ENCODE peak calls at places on chromosomes 11 and 22, in four cellular contexts. F is heart right ventricle; H is CD8-positive, alpha-beta T cell; I is heart left ventricle. C is an unnamed sample. For H3K4me1, the result is how much of the 10 kb centered on the place peaks cover.

GRCh38 chr11:113974741-113975470 is at the start of gene HTR3A:
- DNase-seq in F (peak), H (no peak), I (peak), C (peak)

GRCh38 chr22:24707477-24707816 is 67.1 kb downstream of the PIWIL3 start:
- DNase-seq in F (no peak), H (no peak), I (no peak), C (no peak)

GRCh38 chr11:74318241-74318932 is 6.9 kb upstream of the P4HA3 start:
- DNase-seq in F (no peak), H (no peak), I (no peak), C (no peak)

GRCh38 chr11:111091341-111091740 is 154.2 kb upstream of the POU2AF2 start:
- DNase-seq in F (no peak), H (no peak), I (no peak), C (peak)

GRCh38 chr22:25066861-25067435 is 114.4 kb downstream of the KIAA1671 start:
- DNase-seq in F (no peak), H (no peak), I (no peak), C (no peak)

GRCh38 chr22:38346506-38346905 is 29.3 kb upstream of the CSNK1E start:
- DNase-seq in F (no peak), H (peak), I (no peak), C (no peak)

GRCh38 chr11:40269865-40270264 is 1189.6 kb downstream of the LRRC4C start:
- DNase-seq in F (no peak), H (no peak), I (no peak), C (no peak)

GRCh38 chr22:38317995-38318715 is 922 bp upstream of the CSNK1E start:
- DNase-seq in F (peak), H (no peak), I (peak), C (no peak)

GRCh38 chr22:41311487-41311886 is 10.2 kb downstream of the ZC3H7B start:
- DNase-seq in F (no peak), H (no peak), I (no peak), C (no peak)

GRCh38 chr11:29328961-29329441 is 687.8 kb downstream of the KCNA4 start:
- DNase-seq in F (no peak), H (no peak), I (no peak), C (peak)

GRCh38 chr11:132217856-132218255 is 847.4 kb downstream of the NTM start:
- DNase-seq in F (no peak), H (no peak), I (peak), C (no peak)

GRCh38 chr11:16013649-16014275 is 342.6 kb downstream of the SOX6 start:
- DNase-seq in F (no peak), H (no peak), I (no peak), C (no peak)

GRCh38 chr11:30406978-30407762 is 84.3 kb downstream of the ARL14EP start:
- DNase-seq in F (peak), H (no peak), I (peak), C (no peak)

GRCh38 chr11:1868636-1869291 is 15.9 kb downstream of the LSP1 start:
- DNase-seq in F (no peak), H (no peak), I (peak), C (no peak)

GRCh38 chr11:134126197-134126822 is 57.4 kb downstream of the JAM3 start:
- DNase-seq in F (no peak), H (no peak), I (no peak), C (peak)

GRCh38 chr11:11580012-11580411 is 41.8 kb downstream of the GALNT18 start:
- DNase-seq in F (no peak), H (peak), I (no peak), C (no peak)

GRCh38 chr11:79956061-79956460 is 515.2 kb upstream of the TENM4 start:
- DNase-seq in F (no peak), H (no peak), I (no peak), C (no peak)

GRCh38 chr11:74672956-74673895 is 58.0 kb downstream of the CHRDL2 start:
- DNase-seq in F (peak), H (peak), I (peak), C (peak)

GRCh38 chr11:116644201-116644947 is 128.4 kb downstream of the BUD13 start:
- DNase-seq in F (no peak), H (peak), I (no peak), C (no peak)

GRCh38 chr11:23423119-23423518 is 562.8 kb upstream of the CCDC179 start:
- DNase-seq in F (no peak), H (no peak), I (no peak), C (no peak)

GRCh38 chr22:36856792-36857135 is 4.0 kb upstream of the NCF4 start:
- DNase-seq in F (no peak), H (no peak), I (no peak), C (no peak)

GRCh38 chr11:12787847-12788246 is 113.6 kb downstream of the TEAD1 start:
- DNase-seq in F (no peak), H (no peak), I (no peak), C (peak)

GRCh38 chr22:39471421-39472141 is 14.8 kb downstream of the MGAT3 start:
- DNase-seq in F (peak), H (no peak), I (peak), C (peak)

DNA sequence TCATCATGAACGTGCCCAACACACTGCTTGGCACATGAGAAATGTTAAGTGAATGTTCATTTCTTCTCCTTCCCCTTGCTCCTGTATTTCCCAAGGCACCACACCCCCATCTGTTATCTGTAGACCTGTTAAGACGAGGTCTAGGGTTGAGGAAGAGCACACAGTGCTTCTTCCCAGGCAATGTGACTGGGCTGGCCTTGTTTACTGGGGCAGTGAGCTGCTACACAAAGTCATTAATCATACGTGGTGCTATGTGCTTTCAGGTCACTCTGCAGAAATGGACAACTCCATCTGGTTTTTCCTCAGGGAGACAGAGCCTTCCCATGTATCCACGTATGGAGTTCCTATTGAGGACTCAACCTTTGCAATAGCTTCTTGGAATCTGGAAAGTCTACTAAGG is 118.7 kb downstream of the KCNC1 start:
- DNase-seq in F (no peak), H (no peak), I (no peak), C (no peak)
- H3K4me3 ChIP-seq in F (no peak), H (no peak), I (no peak), C (no peak)

GRCh38 chr11:95592455-95592854 is 197.1 kb downstream of the FAM76B start:
- DNase-seq in F (no peak), H (no peak), I (no peak), C (peak)
- H3K27ac ChIP-seq in F (no peak), H (no peak), I (no peak), C (no peak)

GRCh38 chr11:117989351-117990102 is 3.3 kb downstream of the IL10RA start:
- DNase-seq in F (no peak), H (no peak), I (no peak), C (no peak)
- H3K4me1 ChIP-seq in F (under half), H (half or more), I (under half), C (under half)

GRCh38 chr11:68748061-68748460 is 3.3 kb downstream of the TESMIN start:
- DNase-seq in F (no peak), H (no peak), I (no peak), C (no peak)

GRCh38 chr11:68749061-68749491 is 2.2 kb downstream of the TESMIN start:
- DNase-seq in F (no peak), H (no peak), I (no peak), C (no peak)

GRCh38 chr11:68750988-68751325 is 363 bp downstream of the TESMIN start:
- DNase-seq in F (no peak), H (no peak), I (no peak), C (no peak)

GRCh38 chr11:68750197-68750987 is 928 bp downstream of the TESMIN start:
- DNase-seq in F (no peak), H (peak), I (no peak), C (no peak)

DNA sequence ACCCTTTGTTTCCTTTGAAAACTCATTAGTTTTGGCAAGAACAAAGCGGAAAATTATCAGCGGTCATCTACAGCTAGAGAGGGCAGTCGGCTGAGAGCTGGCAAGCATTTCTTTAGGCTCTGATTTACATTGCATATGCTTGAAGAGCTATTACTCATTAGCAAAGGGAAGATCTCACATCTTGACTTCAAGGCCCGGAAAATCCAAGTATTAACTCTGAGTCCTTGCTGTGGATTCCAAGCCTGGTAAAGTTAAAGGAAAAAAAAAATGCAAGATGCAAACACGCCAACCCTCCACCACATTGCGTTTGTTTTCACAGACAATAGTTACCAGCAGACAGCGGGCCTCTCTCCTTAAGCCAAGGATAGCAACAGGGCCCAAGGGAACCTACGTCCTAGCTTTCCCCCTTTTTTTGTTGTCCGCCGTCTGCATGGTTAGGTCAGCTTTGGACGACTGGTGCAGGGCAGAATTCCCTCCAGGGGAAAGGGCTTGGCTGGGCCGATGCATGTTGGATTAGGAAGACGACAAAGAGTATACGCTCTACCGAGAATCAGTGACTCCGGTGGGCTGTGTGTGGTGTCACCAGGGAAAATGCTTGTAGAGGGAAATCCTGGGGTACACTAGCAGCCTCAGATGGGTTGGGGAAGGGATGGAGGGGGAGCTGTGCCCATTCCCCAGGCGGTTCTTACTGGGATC is 1.7 kb downstream of the TESMIN start:
- DNase-seq in F (no peak), H (no peak), I (no peak), C (no peak)
- H3K4me3 ChIP-seq in F (peak), H (no peak), I (no peak), C (no peak)

GRCh38 chr11:33701831-33702230 is 1.2 kb upstream of the C11orf91 start:
- DNase-seq in F (peak), H (no peak), I (peak), C (peak)

GRCh38 chr11:33701302-33701701 is 676 bp upstream of the C11orf91 start:
- DNase-seq in F (no peak), H (no peak), I (no peak), C (peak)

GRCh38 chr11:33699515-33700424 is 856 bp downstream of the C11orf91 start:
- DNase-seq in F (peak), H (no peak), I (peak), C (no peak)

GRCh38 chr11:33698921-33699320 is 1.7 kb downstream of the C11orf91 start:
- DNase-seq in F (no peak), H (no peak), I (no peak), C (no peak)

DNA sequence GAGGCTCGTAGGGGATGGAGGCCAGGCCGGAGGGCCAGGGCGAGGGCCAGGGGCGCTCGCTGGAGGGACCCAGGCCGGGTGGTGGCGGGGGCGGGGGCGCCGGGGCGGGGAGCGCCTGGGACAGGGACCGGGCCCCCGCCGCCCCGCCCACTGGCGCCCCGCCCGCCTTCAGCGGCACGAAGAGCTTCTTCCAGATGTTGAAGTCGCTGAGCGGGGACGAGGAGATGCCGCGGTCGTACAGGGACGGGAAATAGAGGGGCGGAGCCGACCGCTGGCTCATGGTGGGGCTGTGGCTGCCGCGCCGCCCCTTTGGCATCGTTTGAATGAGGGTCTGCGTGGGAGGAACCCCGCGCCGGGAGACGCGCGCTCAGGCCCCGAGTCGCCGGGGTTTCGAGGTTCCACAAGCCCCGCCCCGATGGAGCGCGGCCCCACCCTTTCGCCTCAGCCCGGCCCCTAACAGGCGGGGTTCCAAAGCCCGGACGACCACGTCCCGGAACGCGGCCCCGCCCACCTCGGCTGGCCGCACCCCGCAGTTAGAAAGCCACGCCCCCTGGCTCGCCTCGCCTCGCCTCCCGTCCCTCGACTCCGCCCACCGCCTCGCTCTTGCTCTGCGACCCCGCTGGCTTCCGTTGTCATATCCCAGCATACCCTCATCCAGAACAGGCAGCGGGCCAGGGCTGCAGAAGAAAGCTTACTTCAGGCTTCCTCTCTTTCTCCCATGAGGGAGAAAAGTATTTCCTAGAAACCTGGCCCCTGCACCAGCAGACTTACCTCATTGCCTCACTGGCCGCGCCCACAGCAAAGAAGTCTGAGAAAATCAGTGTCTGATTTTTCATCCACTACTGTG is at the start of gene C11orf91:
- DNase-seq in F (peak), H (peak), I (peak), C (peak)
- H3K27ac ChIP-seq in F (peak), H (no peak), I (peak), C (peak)

DNA sequence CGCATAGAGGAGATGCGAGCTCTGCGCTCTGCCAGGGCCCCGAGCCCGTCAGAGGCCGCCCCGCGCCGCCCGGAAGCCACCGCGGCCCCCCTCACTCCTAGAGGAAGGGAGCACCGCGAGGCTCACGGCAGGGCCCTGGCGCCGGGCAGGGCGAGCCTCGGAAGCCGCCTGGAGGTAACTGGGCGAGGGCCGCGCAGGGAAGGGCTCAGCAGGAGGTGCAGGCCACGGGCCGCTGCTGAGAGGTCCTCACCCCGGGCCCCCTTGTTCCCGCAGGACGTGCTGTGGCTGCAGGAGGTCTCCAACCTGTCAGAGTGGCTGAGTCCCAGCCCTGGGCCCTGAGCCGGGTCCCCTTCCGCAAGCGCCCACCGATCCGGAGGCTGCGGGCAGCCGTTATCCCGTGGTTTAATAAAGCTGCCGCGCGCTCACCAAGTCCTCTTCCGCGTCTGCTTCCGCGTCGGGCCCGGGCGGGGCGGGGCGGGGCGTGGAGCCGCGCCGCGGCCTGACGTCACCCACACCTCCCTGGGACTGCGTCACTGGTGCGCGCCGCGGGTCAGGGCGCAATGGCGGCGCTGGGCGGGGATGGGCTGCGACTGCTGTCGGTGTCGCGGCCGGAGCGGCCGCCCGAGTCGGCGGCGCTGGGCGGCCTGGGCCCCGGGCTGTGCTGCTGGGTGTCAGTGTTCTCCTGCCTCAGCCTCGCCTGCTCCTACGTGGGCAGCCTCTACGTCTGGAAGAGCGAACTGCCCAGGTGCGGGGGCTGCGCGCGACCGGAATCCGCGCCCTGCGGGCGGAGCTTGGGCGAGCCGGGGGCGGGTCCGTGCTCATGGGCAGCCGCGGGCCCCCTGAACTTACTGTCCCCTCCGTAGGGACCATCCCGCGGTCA is at the start of gene RCE1:
- DNase-seq in F (peak), H (peak), I (peak), C (peak)
- H3K4me1 ChIP-seq in F (under half), H (under half), I (under half), C (under half)

GRCh38 chr22:21569459-21570161 is 2.1 kb downstream of the UBE2L3 start:
- DNase-seq in F (no peak), H (no peak), I (no peak), C (no peak)
- H3K4me3 ChIP-seq in F (peak), H (no peak), I (no peak), C (peak)

DNA sequence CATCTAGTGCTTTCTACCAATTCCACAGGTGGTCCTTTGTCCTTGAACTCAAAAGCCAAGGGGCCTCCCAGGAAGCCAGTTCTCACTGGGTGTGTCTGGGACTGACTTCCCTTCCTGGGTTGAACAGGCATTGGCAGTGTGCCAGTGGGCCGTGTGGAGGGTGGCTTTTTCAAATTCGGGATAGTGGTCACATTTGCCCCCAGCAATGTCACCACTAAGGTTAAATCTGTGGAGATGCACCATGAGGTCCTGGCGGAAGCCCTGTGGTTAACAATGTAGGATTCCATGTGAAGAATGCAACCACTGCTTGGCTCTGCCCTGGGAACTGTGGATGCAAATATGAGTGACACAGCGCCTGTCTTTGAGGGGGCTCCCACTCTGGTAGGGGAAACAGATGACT is 53.2 kb upstream of the MTNR1B start:
- DNase-seq in F (no peak), H (no peak), I (no peak), C (no peak)
- H3K27ac ChIP-seq in F (no peak), H (no peak), I (no peak), C (no peak)

GRCh38 chr22:22910272-22911240 is 22.9 kb downstream of the IGLL5 start:
- DNase-seq in F (no peak), H (no peak), I (no peak), C (no peak)
- H3K4me1 ChIP-seq in F (under half), H (under half), I (under half), C (under half)

DNA sequence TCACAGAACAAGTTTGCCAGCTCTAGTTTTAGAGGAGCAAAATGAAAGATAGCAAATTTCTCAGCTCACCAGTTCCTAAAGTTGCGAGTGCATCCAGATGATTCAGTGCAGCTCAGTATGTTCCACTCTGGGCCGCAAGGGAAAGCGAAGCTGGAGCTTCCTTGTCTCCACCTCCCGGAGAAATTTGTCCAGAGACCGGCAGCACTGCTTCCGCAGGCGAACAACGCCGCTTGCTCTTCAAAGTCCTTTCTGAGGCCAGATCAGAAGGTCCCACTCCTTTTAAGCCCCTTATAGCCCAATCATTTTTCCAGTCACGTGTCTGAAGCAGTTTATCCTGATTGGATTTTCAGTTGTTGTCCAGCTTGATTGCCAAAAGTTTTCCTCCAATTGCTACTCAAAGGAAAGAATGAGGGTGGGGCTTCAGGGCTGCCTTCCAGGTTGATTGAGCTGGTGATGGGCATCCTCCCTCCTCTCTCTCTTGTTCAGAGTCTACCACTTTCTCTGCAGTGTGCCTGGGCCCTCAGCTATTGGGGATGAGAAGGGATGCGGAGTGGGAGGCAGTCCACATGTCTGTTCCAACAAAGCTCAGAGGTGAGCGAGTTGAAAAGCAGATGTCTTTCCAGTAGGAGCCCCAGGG is at the start of gene ZNF280A:
- DNase-seq in F (no peak), H (no peak), I (no peak), C (peak)
- H3K4me3 ChIP-seq in F (no peak), H (no peak), I (no peak), C (no peak)

C was measured in cardiac muscle cell.